ENCODE peak calls at places on chromosomes 5 and 9, in five cellular contexts. X, J, F, L and R are unnamed samples.

GRCh38 chr9:138010274-138010800 is 132.8 kb downstream of the CACNA1B start:
- DNase-seq in X (no peak), J (no peak), F (no peak), L (no peak), R (no peak)

GRCh38 chr5:74865799-74866652 is at the start of gene FAM169A:
- DNase-seq in X (peak; percentile 52), J (peak; percentile 77), F (no peak), L (peak; percentile 29), R (peak; percentile 36)

GRCh38 chr9:124686918-124687317 is 84.2 kb downstream of the NR6A1 start:
- DNase-seq in X (no peak), J (no peak), F (no peak), L (no peak), R (no peak)

GRCh38 chr9:136322756-136323330 is 4.5 kb upstream of the GPSM1 start:
- DNase-seq in X (no peak), J (no peak), F (no peak), L (no peak), R (no peak)

GRCh38 chr5:24363789-24364534 is 280.8 kb downstream of the CDH10 start:
- DNase-seq in X (no peak), J (no peak), F (no peak), L (no peak), R (peak; percentile 23)

GRCh38 chr9:11702529-11702928 is 990.7 kb upstream of the TYRP1 start:
- DNase-seq in X (no peak), J (no peak), F (no peak), L (no peak), R (no peak)

GRCh38 chr5:149878371-149878770 is 66.2 kb downstream of the PDE6A start:
- DNase-seq in X (no peak), J (no peak), F (no peak), L (no peak), R (no peak)

GRCh38 chr9:114317665-114318357 is 5.1 kb upstream of the ORM1 start:
- DNase-seq in X (peak; percentile 13), J (no peak), F (no peak), L (no peak), R (no peak)

GRCh38 chr9:8486095-8486494 is 686.5 kb upstream of the DMAC1 start:
- DNase-seq in X (peak; percentile 32), J (peak; percentile 78), F (no peak), L (peak; percentile 3), R (no peak)

GRCh38 chr5:115962565-115963402 is 509 bp downstream of the LVRN start:
- DNase-seq in X (peak; percentile 33), J (peak; percentile 70), F (no peak), L (peak; percentile 20), R (no peak)

GRCh38 chr9:38259519-38260218 is 132.8 kb upstream of the ALDH1B1 start:
- DNase-seq in X (no peak), J (no peak), F (no peak), L (no peak), R (no peak)

GRCh38 chr5:172901012-172901780 is 58.0 kb upstream of the RPL26L1 start:
- DNase-seq in X (peak; percentile 98), J (no peak), F (no peak), L (peak; percentile 98), R (no peak)

GRCh38 chr9:116269250-116269649 is 115.7 kb downstream of the PAPPA start:
- DNase-seq in X (peak; percentile 41), J (no peak), F (no peak), L (peak; percentile 20), R (no peak)

GRCh38 chr9:98168952-98169488 is 23.4 kb downstream of the CORO2A start:
- DNase-seq in X (peak; percentile 57), J (peak; percentile 79), F (peak; percentile 65), L (peak; percentile 36), R (no peak)

GRCh38 chr9:138022756-138023393 is 145.3 kb downstream of the CACNA1B start:
- DNase-seq in X (no peak), J (peak; percentile 73), F (no peak), L (no peak), R (no peak)

GRCh38 chr5:163580516-163580915 is 75.1 kb downstream of the MAT2B start:
- DNase-seq in X (no peak), J (no peak), F (no peak), L (no peak), R (no peak)

GRCh38 chr5:17831279-17831678 is 197.0 kb downstream of the TAF11L14 start:
- DNase-seq in X (no peak), J (peak; percentile 6), F (no peak), L (no peak), R (no peak)

GRCh38 chr5:172936441-172936840 is 22.8 kb upstream of the RPL26L1 start:
- DNase-seq in X (no peak), J (no peak), F (no peak), L (no peak), R (no peak)

GRCh38 chr9:127455299-127455992 is 4.1 kb downstream of the LRSAM1 start:
- DNase-seq in X (no peak), J (no peak), F (no peak), L (no peak), R (no peak)

DNA sequence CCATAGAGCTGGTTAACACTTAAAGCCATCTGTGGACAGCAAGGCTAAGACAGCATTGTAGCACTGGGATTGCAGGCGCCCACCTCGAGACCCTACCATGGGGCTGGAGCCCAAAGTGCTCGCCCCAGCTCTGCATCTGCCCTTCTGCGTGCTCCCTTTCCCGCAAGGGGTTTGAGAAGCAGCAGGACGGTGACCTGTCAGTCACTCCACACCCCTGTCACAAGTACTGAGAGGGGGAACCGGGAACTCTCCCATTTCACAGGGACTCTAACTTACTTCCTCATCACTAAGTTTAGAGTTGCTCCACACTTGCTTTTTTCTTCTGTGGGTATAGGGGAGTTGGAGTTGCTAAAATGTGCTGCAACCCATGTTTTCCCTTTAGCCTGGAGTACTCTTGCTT is 273.2 kb downstream of the SMARCA2 start:
- DNase-seq in X (no peak), J (no peak), F (no peak), L (no peak), R (no peak)
- H3K79me2 ChIP-seq in X (no peaks in the 10 kb centered on the region), J (no peaks in the 10 kb centered on the region), F (no peaks in the 10 kb centered on the region), L (no peaks in the 10 kb centered on the region), R (no peaks in the 10 kb centered on the region)

GRCh38 chr5:132226516-132227234 is 978 bp downstream of the P4HA2 start:
- DNase-seq in X (peak; percentile 68), J (peak; percentile 35), F (no peak), L (peak; percentile 46), R (no peak)
- H2AFZ ChIP-seq in X (peak overlapping the region; percentile 40), J (peak overlapping the region; percentile 100), F (peak overlapping the region; percentile 64), L (peak overlapping the region; percentile 74), R (peak overlapping the region; percentile 89)

GRCh38 chr9:123162359-123163345 is 105.7 kb downstream of the STRBP start:
- DNase-seq in X (no peak), J (no peak), F (no peak), L (no peak), R (no peak)
- H3K79me2 ChIP-seq in X (no peaks in the 10 kb centered on the region), J (no peaks in the 10 kb centered on the region), F (no peaks in the 10 kb centered on the region), L (no peaks in the 10 kb centered on the region), R (no peaks in the 10 kb centered on the region)

DNA sequence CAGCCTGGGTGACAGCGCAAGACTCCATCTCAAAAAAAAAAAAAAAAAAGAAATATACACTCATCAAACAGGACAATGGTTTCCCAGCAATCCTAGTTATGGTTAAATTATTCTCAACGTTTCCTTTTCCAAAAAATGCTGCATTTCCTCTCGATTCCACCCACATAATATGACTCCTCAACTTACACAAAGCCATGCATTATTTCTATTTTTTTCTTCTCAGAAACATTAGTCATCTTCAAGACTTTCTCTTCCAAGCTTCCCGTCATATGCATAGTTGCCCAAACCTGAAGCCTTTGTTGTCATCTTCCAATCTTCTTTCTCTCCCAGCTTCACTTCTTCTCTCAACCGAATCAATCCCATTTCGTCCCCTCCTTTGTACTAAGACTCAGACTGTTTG is 61.4 kb upstream of the RANBP6 start:
- DNase-seq in X (peak; percentile 62), J (no peak), F (no peak), L (peak; percentile 51), R (no peak)
- H2AFZ ChIP-seq in X (no peak overlapping the region), J (peak overlapping the region; percentile 58), F (no peak overlapping the region), L (peak overlapping the region; percentile 68), R (no peak overlapping the region)

GRCh38 chr9:101485873-101486692 is 47.6 kb upstream of the RNF20 start:
- DNase-seq in X (peak; percentile 46), J (peak; percentile 81), F (no peak), L (no peak), R (no peak)
- H3K79me2 ChIP-seq in X (no peaks in the 10 kb centered on the region), J (peaks cover 15% of the 10 kb centered on the region), F (no peaks in the 10 kb centered on the region), L (no peaks in the 10 kb centered on the region), R (no peaks in the 10 kb centered on the region)

DNA sequence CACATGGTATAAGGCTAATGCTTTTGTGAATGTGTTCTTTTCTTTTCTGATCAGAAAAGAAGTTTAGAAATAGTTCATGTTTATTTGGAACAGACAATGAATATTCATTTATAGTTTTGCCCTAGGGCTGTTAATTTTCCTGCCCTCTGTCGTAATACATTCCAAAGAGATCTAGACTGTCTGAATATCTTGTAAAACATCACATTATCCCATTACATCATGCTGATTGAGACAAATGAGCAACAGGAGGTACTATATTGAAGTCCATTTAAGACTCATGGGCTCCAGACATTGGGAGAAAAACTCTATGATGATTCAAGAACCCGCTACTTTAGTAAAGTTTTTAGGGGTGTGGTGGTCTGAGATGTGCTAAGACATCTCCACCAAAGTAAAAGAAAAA is 121.2 kb upstream of the MAP1B start:
- DNase-seq in X (no peak), J (no peak), F (no peak), L (no peak), R (no peak)
- H2AFZ ChIP-seq in X (no peak overlapping the region), J (no peak overlapping the region), F (no peak overlapping the region), L (no peak overlapping the region), R (no peak overlapping the region)

GRCh38 chr5:107576736-107577440 is 93.8 kb downstream of the EFNA5 start:
- DNase-seq in X (no peak), J (no peak), F (peak; percentile 72), L (no peak), R (no peak)

GRCh38 chr5:107570805-107571531 is 99.8 kb downstream of the EFNA5 start:
- DNase-seq in X (no peak), J (peak; percentile 55), F (peak; percentile 94), L (no peak), R (peak; percentile 78)

GRCh38 chr5:107571621-107572489 is 98.9 kb downstream of the EFNA5 start:
- DNase-seq in X (peak; percentile 93), J (peak; percentile 97), F (peak; percentile 83), L (peak; percentile 89), R (peak; percentile 86)

GRCh38 chr5:107576155-107576554 is 94.6 kb downstream of the EFNA5 start:
- DNase-seq in X (no peak), J (no peak), F (no peak), L (no peak), R (no peak)

GRCh38 chr5:107572800-107573368 is 97.9 kb downstream of the EFNA5 start:
- DNase-seq in X (no peak), J (no peak), F (no peak), L (no peak), R (no peak)
- H3K79me2 ChIP-seq in X (no peaks in the 10 kb centered on the region), J (peaks cover 22% of the 10 kb centered on the region), F (peaks cover 39% of the 10 kb centered on the region), L (no peaks in the 10 kb centered on the region), R (no peaks in the 10 kb centered on the region)

GRCh38 chr9:129665814-129666511 is 516 bp downstream of the PRRX2 start:
- DNase-seq in X (no peak), J (peak; percentile 66), F (no peak), L (no peak), R (no peak)
- H2AFZ ChIP-seq in X (peak overlapping the region; percentile 17), J (no peak overlapping the region), F (no peak overlapping the region), L (no peak overlapping the region), R (no peak overlapping the region)